ENCODE peak calls at places on chromosomes 2 and 18, in four cellular contexts. One of them, this sample, is unnamed.
A peak's percentile ranks its signal among the peaks of the same experiment; 100 is the strongest.

GRCh38 chr18:78579449-78579848 is 400.2 kb upstream of the SALL3 start:
- DNase-seq in RWPE1: no peak
- DNase-seq in Calu3: no peak
- DNase-seq in neural crest cell: no peak
- DNase-seq in this sample: no peak

GRCh38 chr2:19826874-19827273 is 74.9 kb downstream of the TTC32 start:
- DNase-seq in RWPE1: no peak
- DNase-seq in Calu3: no peak
- DNase-seq in neural crest cell: no peak
- DNase-seq in this sample: no peak

GRCh38 chr18:51151568-51152511 is 45.6 kb downstream of the MEX3C start:
- DNase-seq in RWPE1: no peak
- DNase-seq in Calu3: no peak
- DNase-seq in neural crest cell: no peak
- DNase-seq in this sample: no peak

GRCh38 chr2:25036221-25036559 is 5.7 kb upstream of the EFR3B start:
- DNase-seq in RWPE1: no peak
- DNase-seq in Calu3: no peak
- DNase-seq in neural crest cell: no peak
- DNase-seq in this sample: no peak

GRCh38 chr18:62741584-62741983 is 26.2 kb downstream of the PHLPP1 start:
- DNase-seq in RWPE1: no peak
- DNase-seq in Calu3: no peak
- DNase-seq in neural crest cell: no peak
- DNase-seq in this sample: no peak

GRCh38 chr18:50726960-50727589 is 92.7 kb downstream of the MRO start:
- DNase-seq in RWPE1: no peak
- DNase-seq in Calu3: no peak
- DNase-seq in neural crest cell: no peak
- DNase-seq in this sample: no peak

GRCh38 chr2:165203689-165204559 is at the start of gene SCN3A:
- DNase-seq in RWPE1: peak; percentile 21
- DNase-seq in Calu3: peak; percentile 49
- DNase-seq in neural crest cell: peak; percentile 55
- DNase-seq in this sample: peak; percentile 31

GRCh38 chr2:231325826-231326225 is 69.7 kb upstream of the B3GNT7 start:
- DNase-seq in RWPE1: no peak
- DNase-seq in Calu3: no peak
- DNase-seq in neural crest cell: no peak
- DNase-seq in this sample: no peak

GRCh38 chr2:90207454-90208058 is 1516.1 kb downstream of the RPIA start:
- DNase-seq in RWPE1: peak; percentile 59
- DNase-seq in Calu3: peak; percentile 12
- DNase-seq in neural crest cell: no peak
- DNase-seq in this sample: no peak

GRCh38 chr2:183868153-183868552 is 730.2 kb upstream of the ZNF804A start:
- DNase-seq in RWPE1: no peak
- DNase-seq in Calu3: no peak
- DNase-seq in neural crest cell: no peak
- DNase-seq in this sample: no peak

GRCh38 chr2:197179744-197180498 is 130.7 kb downstream of the ANKRD44 start:
- DNase-seq in RWPE1: no peak
- DNase-seq in Calu3: no peak
- DNase-seq in neural crest cell: no peak
- DNase-seq in this sample: peak; percentile 29

GRCh38 chr2:36670881-36671595 is 25.5 kb upstream of the VIT start:
- DNase-seq in RWPE1: no peak
- DNase-seq in Calu3: no peak
- DNase-seq in neural crest cell: no peak
- DNase-seq in this sample: no peak

GRCh38 chr2:46796843-46797625 is 118.6 kb downstream of the MCFD2 start:
- DNase-seq in RWPE1: no peak
- DNase-seq in Calu3: no peak
- DNase-seq in neural crest cell: no peak
- DNase-seq in this sample: no peak

GRCh38 chr2:129587426-129588064 is 391.9 kb upstream of the RAB6C start:
- DNase-seq in RWPE1: no peak
- DNase-seq in Calu3: no peak
- DNase-seq in neural crest cell: no peak
- DNase-seq in this sample: no peak

GRCh38 chr2:70671059-70671685 is 96.8 kb downstream of the ADD2 start:
- DNase-seq in RWPE1: no peak
- DNase-seq in Calu3: no peak
- DNase-seq in neural crest cell: no peak
- DNase-seq in this sample: no peak

GRCh38 chr18:59085797-59086196 is 53.9 kb upstream of the SEC11C start:
- DNase-seq in RWPE1: no peak
- DNase-seq in Calu3: no peak
- DNase-seq in neural crest cell: no peak
- DNase-seq in this sample: no peak

GRCh38 chr2:235745597-235745996 is 251.8 kb downstream of the AGAP1 start:
- DNase-seq in RWPE1: peak; percentile 60
- DNase-seq in Calu3: no peak
- DNase-seq in neural crest cell: no peak
- DNase-seq in this sample: no peak

DNA sequence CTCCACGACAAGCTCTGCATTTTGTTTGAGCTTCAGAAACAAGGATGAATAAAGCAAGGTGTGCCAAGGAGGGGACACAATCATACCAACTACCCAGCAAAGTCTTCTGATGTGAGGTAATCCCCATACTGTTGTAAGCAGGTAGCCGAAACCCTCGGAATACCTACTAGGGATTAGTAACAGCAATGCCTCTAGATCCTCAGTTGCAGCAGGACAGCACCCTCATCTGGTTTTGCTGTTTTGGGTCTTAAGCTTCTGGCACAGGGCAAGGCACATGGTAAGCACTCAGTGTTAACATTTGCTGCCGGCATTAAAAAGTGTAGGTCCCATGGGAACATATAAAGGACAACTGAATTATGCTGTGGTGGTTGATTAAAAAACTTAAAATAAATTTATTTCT is 16.0 kb upstream of the LINC00305 start:
- DNase-seq in RWPE1: no peak
- DNase-seq in Calu3: no peak
- DNase-seq in neural crest cell: no peak
- DNase-seq in this sample: no peak
- TF ChIP-seq CTCF in RWPE1: no peak
- TF ChIP-seq CTCF in Calu3: no peak
- TF ChIP-seq CTCF in neural crest cell: no peak
- TF ChIP-seq CTCF in this sample: no peak

DNA sequence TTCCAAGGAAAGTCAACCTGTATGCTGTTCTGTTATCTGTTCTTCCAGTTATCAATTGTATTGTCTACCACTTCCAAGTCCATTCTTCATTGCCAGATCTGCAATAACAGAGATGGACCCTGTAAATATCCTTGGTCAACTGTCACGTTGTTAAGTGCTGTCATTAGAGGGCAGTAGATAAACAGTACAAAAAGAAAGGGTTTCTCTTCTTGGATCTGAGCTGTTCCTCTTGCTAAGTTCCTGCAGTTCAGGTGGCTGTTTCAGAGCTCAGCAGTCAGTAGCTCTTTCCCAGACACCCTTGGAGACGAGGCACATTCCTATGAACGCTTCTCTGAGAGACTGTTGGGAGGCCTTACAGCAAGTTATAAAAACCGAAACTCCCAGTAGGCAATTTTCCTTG is 957.1 kb upstream of the CHAC2 start:
- DNase-seq in RWPE1: peak; percentile 2
- DNase-seq in Calu3: peak; percentile 9
- DNase-seq in neural crest cell: no peak
- DNase-seq in this sample: no peak
- TF ChIP-seq CTCF in RWPE1: peak; percentile 39
- TF ChIP-seq CTCF in Calu3: peak; percentile 36
- TF ChIP-seq CTCF in neural crest cell: peak; percentile 36
- TF ChIP-seq CTCF in this sample: no peak

GRCh38 chr2:176702169-176702568 is 432.9 kb downstream of the MTX2 start:
- DNase-seq in RWPE1: no peak
- DNase-seq in Calu3: no peak
- DNase-seq in neural crest cell: no peak
- DNase-seq in this sample: no peak
- TF ChIP-seq CTCF in RWPE1: no peak
- TF ChIP-seq CTCF in Calu3: no peak
- TF ChIP-seq CTCF in neural crest cell: no peak
- TF ChIP-seq CTCF in this sample: no peak

DNA sequence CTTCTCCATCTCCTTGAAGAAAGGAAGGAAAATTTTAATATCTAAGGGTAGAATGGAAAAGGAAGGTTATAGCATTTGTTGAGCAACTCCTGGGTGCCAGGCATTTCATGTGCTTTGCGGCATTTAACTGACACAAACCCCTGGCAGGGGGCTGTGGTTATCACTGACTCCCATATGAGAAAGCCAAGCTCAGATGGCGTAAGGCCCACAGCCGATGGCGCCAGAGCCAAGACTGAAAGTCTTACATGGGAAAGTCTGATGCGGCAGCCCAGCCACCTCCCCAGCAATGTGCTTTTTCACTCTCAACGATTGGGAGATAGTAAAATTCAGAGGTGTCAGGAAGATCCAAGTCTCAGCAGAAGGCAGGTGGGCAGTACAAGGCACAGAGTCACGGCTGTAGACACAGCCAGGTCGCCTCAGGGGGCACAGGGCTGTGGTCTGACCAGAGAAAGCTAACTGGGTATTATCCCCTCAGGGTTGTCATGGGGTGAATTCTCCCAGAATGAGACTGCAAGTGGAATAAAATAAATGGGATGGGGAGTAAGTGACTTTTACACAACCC is 324.2 kb upstream of the NCKAP5 start:
- DNase-seq in RWPE1: no peak
- DNase-seq in Calu3: no peak
- DNase-seq in neural crest cell: no peak
- DNase-seq in this sample: no peak
- TF ChIP-seq CTCF in RWPE1: no peak
- TF ChIP-seq CTCF in Calu3: no peak
- TF ChIP-seq CTCF in neural crest cell: no peak
- TF ChIP-seq CTCF in this sample: no peak

GRCh38 chr2:218959761-218960195 is 312 bp downstream of the CDK5R2 start:
- DNase-seq in RWPE1: no peak
- DNase-seq in Calu3: no peak
- DNase-seq in neural crest cell: no peak
- DNase-seq in this sample: no peak
- TF ChIP-seq CTCF in RWPE1: no peak
- TF ChIP-seq CTCF in Calu3: peak; percentile 20
- TF ChIP-seq CTCF in neural crest cell: peak; percentile 16
- TF ChIP-seq CTCF in this sample: no peak

GRCh38 chr2:23659328-23659727 is 267.6 kb downstream of the ATAD2B start:
- DNase-seq in RWPE1: no peak
- DNase-seq in Calu3: no peak
- DNase-seq in neural crest cell: no peak
- DNase-seq in this sample: no peak
- TF ChIP-seq CTCF in RWPE1: no peak
- TF ChIP-seq CTCF in Calu3: no peak
- TF ChIP-seq CTCF in neural crest cell: no peak
- TF ChIP-seq CTCF in this sample: no peak

DNA sequence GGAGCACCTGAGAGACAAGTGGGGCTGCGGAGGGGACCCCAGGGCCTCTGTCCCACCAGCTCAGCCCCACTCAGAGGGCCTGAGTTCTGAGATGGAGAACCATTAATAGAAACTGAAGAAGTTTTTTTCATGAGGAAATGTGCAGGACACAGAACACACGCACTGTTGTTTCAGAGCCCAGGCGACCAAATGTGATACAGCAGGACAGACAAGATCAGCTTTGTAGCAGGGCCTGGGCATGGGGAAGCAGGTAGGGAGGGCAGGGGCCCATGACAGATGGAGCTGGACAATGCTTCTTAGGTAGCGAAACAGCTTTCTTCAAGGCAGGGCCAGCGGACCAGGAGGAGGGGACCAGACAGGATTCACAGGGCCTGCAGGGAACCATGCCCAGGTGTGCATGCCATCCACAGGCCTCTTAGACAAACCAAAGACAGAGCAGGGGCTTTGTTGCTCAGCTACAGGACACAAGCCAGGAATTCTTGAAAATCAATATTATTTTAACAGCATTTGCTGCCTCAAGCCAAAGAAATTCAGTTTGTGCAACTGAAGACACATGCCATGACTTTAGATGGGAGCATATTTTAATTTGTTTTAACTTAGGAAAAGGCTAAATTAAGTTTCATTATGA is 252.8 kb upstream of the GYPC start:
- DNase-seq in RWPE1: no peak
- DNase-seq in Calu3: no peak
- DNase-seq in neural crest cell: no peak
- DNase-seq in this sample: no peak
- TF ChIP-seq CTCF in RWPE1: no peak
- TF ChIP-seq CTCF in Calu3: no peak
- TF ChIP-seq CTCF in neural crest cell: no peak
- TF ChIP-seq CTCF in this sample: no peak

GRCh38 chr2:106106627-106107508 is 87.2 kb downstream of the UXS1 start:
- DNase-seq in RWPE1: no peak
- DNase-seq in Calu3: no peak
- DNase-seq in neural crest cell: no peak
- DNase-seq in this sample: no peak

GRCh38 chr2:106109675-106110074 is 84.4 kb downstream of the UXS1 start:
- DNase-seq in RWPE1: no peak
- DNase-seq in Calu3: no peak
- DNase-seq in neural crest cell: no peak
- DNase-seq in this sample: no peak

GRCh38 chr2:106108791-106109190 is 85.3 kb downstream of the UXS1 start:
- DNase-seq in RWPE1: no peak
- DNase-seq in Calu3: no peak
- DNase-seq in neural crest cell: no peak
- DNase-seq in this sample: no peak

GRCh38 chr2:106107509-106108131 is 86.5 kb downstream of the UXS1 start:
- DNase-seq in RWPE1: no peak
- DNase-seq in Calu3: no peak
- DNase-seq in neural crest cell: no peak
- DNase-seq in this sample: no peak

GRCh38 chr2:106108351-106108750 is 85.8 kb downstream of the UXS1 start:
- DNase-seq in RWPE1: no peak
- DNase-seq in Calu3: no peak
- DNase-seq in neural crest cell: no peak
- DNase-seq in this sample: no peak
- TF ChIP-seq CTCF in RWPE1: peak; percentile 31
- TF ChIP-seq CTCF in Calu3: no peak
- TF ChIP-seq CTCF in neural crest cell: no peak
- TF ChIP-seq CTCF in this sample: no peak

DNA sequence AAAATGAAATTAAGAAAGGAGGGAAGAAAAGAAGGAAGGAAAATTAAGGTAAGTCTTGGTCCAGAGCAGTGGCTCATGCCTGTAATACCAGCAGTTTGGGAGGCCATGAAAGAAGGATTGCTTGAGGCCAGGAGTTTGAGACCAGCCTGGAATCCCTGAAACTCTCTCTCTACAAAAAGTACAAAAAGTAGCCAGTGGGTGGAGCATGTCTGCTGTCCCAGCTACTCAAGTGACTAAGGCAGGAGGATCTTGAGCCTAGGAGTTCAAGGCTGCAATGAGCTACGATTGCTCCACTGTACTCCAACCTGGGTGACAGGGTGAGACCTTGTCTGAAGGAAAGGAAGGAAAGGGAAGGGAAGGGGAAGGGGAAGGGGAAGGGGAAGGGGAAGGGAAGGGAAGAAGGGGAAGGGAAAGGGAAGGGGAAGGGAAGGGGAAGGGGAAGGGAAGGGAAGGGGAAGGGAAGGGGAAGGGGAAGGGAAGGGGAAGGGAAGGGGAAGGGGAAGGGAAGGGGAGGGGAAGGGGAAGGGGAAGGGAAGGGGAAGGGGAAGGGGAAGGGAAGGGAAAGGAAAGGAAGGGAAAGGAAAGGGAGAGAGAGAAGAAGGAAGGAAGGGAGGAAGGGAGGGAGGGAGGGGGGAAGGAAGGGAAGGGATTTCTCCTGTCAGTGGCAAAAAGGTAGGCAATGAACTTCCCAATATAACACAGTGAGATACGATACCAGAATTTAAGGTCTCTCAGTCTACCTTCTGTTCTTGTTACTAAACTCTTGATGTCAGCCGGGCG is 412.8 kb downstream of the CMPK2 start:
- DNase-seq in RWPE1: no peak
- DNase-seq in Calu3: no peak
- DNase-seq in neural crest cell: no peak
- DNase-seq in this sample: no peak
- TF ChIP-seq CTCF in RWPE1: no peak
- TF ChIP-seq CTCF in Calu3: no peak
- TF ChIP-seq CTCF in neural crest cell: peak; percentile 22
- TF ChIP-seq CTCF in this sample: no peak

This sample was measured in nephron progenitor cell.